ENCODE peak calls at places on chromosomes 5 and 9, in six cellular contexts. One of them, this sample, is unnamed.

GRCh38 chr5:134103998-134104612 is 10.4 kb upstream of the TCF7 start:
- DNase-seq in IMR-90: no peak
- DNase-seq in natural killer cell: no peak
- DNase-seq in dorsolateral prefrontal cortex: no peak
- DNase-seq in choroid plexus epithelial cell: no peak
- DNase-seq in HCT116: no peak
- DNase-seq in this sample: no peak

GRCh38 chr5:111680737-111681413 is 76.1 kb downstream of the NREP start:
- DNase-seq in IMR-90: peak; percentile 97
- DNase-seq in natural killer cell: no peak
- DNase-seq in dorsolateral prefrontal cortex: no peak
- DNase-seq in choroid plexus epithelial cell: peak; percentile 98
- DNase-seq in HCT116: peak; percentile 40
- DNase-seq in this sample: no peak

GRCh38 chr5:50447228-50447627 is 6.1 kb upstream of the EMB start:
- DNase-seq in IMR-90: no peak
- DNase-seq in natural killer cell: no peak
- DNase-seq in dorsolateral prefrontal cortex: no peak
- DNase-seq in choroid plexus epithelial cell: no peak
- DNase-seq in HCT116: no peak
- DNase-seq in this sample: no peak

GRCh38 chr5:51810592-51810991 is 427.3 kb downstream of the ISL1 start:
- DNase-seq in IMR-90: no peak
- DNase-seq in natural killer cell: no peak
- DNase-seq in dorsolateral prefrontal cortex: no peak
- DNase-seq in choroid plexus epithelial cell: no peak
- DNase-seq in HCT116: no peak
- DNase-seq in this sample: no peak

GRCh38 chr5:25327173-25327572 is 682.4 kb upstream of the CDH10 start:
- DNase-seq in IMR-90: no peak
- DNase-seq in natural killer cell: no peak
- DNase-seq in dorsolateral prefrontal cortex: no peak
- DNase-seq in choroid plexus epithelial cell: no peak
- DNase-seq in HCT116: no peak
- DNase-seq in this sample: no peak

GRCh38 chr5:8213701-8214240 is 344.8 kb downstream of the MTRR start:
- DNase-seq in IMR-90: no peak
- DNase-seq in natural killer cell: no peak
- DNase-seq in dorsolateral prefrontal cortex: no peak
- DNase-seq in choroid plexus epithelial cell: no peak
- DNase-seq in HCT116: no peak
- DNase-seq in this sample: no peak

GRCh38 chr5:151148583-151148982 is 9.0 kb downstream of the ANXA6 start:
- DNase-seq in IMR-90: no peak
- DNase-seq in natural killer cell: peak; percentile 23
- DNase-seq in dorsolateral prefrontal cortex: no peak
- DNase-seq in choroid plexus epithelial cell: no peak
- DNase-seq in HCT116: no peak
- DNase-seq in this sample: no peak

GRCh38 chr5:159909126-159909525 is 7.2 kb upstream of the ADRA1B start:
- DNase-seq in IMR-90: no peak
- DNase-seq in natural killer cell: no peak
- DNase-seq in dorsolateral prefrontal cortex: no peak
- DNase-seq in choroid plexus epithelial cell: no peak
- DNase-seq in HCT116: no peak
- DNase-seq in this sample: no peak

GRCh38 chr5:20554001-20554400 is 566.0 kb upstream of the CDH18 start:
- DNase-seq in IMR-90: no peak
- DNase-seq in natural killer cell: no peak
- DNase-seq in dorsolateral prefrontal cortex: no peak
- DNase-seq in choroid plexus epithelial cell: peak; percentile 53
- DNase-seq in HCT116: no peak
- DNase-seq in this sample: no peak

GRCh38 chr5:39178171-39178570 is 41.2 kb downstream of the FYB1 start:
- DNase-seq in IMR-90: peak; percentile 65
- DNase-seq in natural killer cell: no peak
- DNase-seq in dorsolateral prefrontal cortex: no peak
- DNase-seq in choroid plexus epithelial cell: peak; percentile 46
- DNase-seq in HCT116: no peak
- DNase-seq in this sample: no peak

GRCh38 chr5:110442856-110443255 is 283.6 kb downstream of the TMEM232 start:
- DNase-seq in IMR-90: no peak
- DNase-seq in natural killer cell: no peak
- DNase-seq in dorsolateral prefrontal cortex: no peak
- DNase-seq in choroid plexus epithelial cell: no peak
- DNase-seq in HCT116: no peak
- DNase-seq in this sample: no peak

GRCh38 chr5:110440058-110440457 is 286.4 kb downstream of the TMEM232 start:
- DNase-seq in IMR-90: no peak
- DNase-seq in natural killer cell: no peak
- DNase-seq in dorsolateral prefrontal cortex: no peak
- DNase-seq in choroid plexus epithelial cell: no peak
- DNase-seq in HCT116: no peak
- DNase-seq in this sample: no peak

GRCh38 chr5:110439280-110439679 is 287.2 kb downstream of the TMEM232 start:
- DNase-seq in IMR-90: no peak
- DNase-seq in natural killer cell: no peak
- DNase-seq in dorsolateral prefrontal cortex: no peak
- DNase-seq in choroid plexus epithelial cell: no peak
- DNase-seq in HCT116: no peak
- DNase-seq in this sample: no peak

GRCh38 chr5:110435207-110435606 is 291.3 kb downstream of the TMEM232 start:
- DNase-seq in IMR-90: no peak
- DNase-seq in natural killer cell: no peak
- DNase-seq in dorsolateral prefrontal cortex: no peak
- DNase-seq in choroid plexus epithelial cell: no peak
- DNase-seq in HCT116: no peak
- DNase-seq in this sample: no peak

GRCh38 chr5:110441035-110441434 is 285.4 kb downstream of the TMEM232 start:
- DNase-seq in IMR-90: peak; percentile 31
- DNase-seq in natural killer cell: no peak
- DNase-seq in dorsolateral prefrontal cortex: no peak
- DNase-seq in choroid plexus epithelial cell: peak; percentile 70
- DNase-seq in HCT116: peak; percentile 31
- DNase-seq in this sample: no peak
- TF ChIP-seq CTCF in IMR-90: peak; percentile 45
- TF ChIP-seq CTCF in natural killer cell: no peak
- TF ChIP-seq CTCF in dorsolateral prefrontal cortex: peak; percentile 16
- TF ChIP-seq CTCF in choroid plexus epithelial cell: peak; percentile 68
- TF ChIP-seq CTCF in HCT116: peak; percentile 57
- TF ChIP-seq CTCF in this sample: peak; percentile 42

DNA sequence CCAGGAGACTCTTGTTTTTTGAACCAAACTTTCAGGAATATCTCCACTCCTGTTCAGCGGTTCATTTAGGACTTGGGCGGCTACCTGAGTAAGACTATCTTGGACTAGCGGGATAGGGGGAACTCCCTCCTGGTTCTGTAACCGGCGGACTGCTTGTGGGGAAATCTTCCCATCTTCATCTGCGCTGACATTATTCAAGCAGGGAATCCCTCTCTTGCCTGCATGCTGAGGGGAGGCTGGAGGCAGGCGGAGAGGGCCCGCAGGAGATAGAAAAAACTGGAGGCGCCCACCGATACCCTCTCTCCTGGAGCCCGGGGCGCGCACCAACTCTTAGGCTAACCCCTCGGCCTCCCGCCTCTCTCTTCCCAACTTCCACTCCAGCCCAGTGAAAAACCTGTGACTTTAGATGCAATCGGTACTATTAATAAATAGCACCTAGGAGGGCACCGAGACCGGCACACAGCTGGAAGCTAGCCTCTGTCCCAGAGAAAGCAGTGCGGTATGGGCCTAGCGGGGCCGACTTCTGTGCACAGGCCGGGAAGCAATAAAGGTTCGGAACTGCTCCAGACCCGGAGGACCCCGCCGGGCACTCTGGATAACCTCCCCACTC is 1.7 kb downstream of the EFNA5 start:
- DNase-seq in IMR-90: no peak
- DNase-seq in natural killer cell: no peak
- DNase-seq in dorsolateral prefrontal cortex: no peak
- DNase-seq in choroid plexus epithelial cell: peak; percentile 36
- DNase-seq in HCT116: no peak
- DNase-seq in this sample: no peak
- TF ChIP-seq CTCF in IMR-90: no peak
- TF ChIP-seq CTCF in natural killer cell: no peak
- TF ChIP-seq CTCF in dorsolateral prefrontal cortex: no peak
- TF ChIP-seq CTCF in choroid plexus epithelial cell: peak; percentile 15
- TF ChIP-seq CTCF in HCT116: no peak
- TF ChIP-seq CTCF in this sample: no peak

GRCh38 chr5:94620257-94620656 is 1.8 kb downstream of the SLF1 start:
- DNase-seq in IMR-90: no peak
- DNase-seq in natural killer cell: no peak
- DNase-seq in dorsolateral prefrontal cortex: no peak
- DNase-seq in choroid plexus epithelial cell: no peak
- DNase-seq in HCT116: no peak
- DNase-seq in this sample: no peak

GRCh38 chr5:94618029-94618492 is 343 bp downstream of the KIAA0825 start:
- DNase-seq in IMR-90: peak; percentile 57
- DNase-seq in natural killer cell: no peak
- DNase-seq in dorsolateral prefrontal cortex: peak; percentile 58
- DNase-seq in choroid plexus epithelial cell: peak; percentile 72
- DNase-seq in HCT116: peak; percentile 36
- DNase-seq in this sample: no peak

GRCh38 chr5:94621763-94622162 is 3.3 kb downstream of the SLF1 start:
- DNase-seq in IMR-90: no peak
- DNase-seq in natural killer cell: no peak
- DNase-seq in dorsolateral prefrontal cortex: no peak
- DNase-seq in choroid plexus epithelial cell: peak; percentile 6
- DNase-seq in HCT116: no peak
- DNase-seq in this sample: no peak

GRCh38 chr5:94615843-94616242 is 2.6 kb downstream of the KIAA0825 start:
- DNase-seq in IMR-90: no peak
- DNase-seq in natural killer cell: no peak
- DNase-seq in dorsolateral prefrontal cortex: no peak
- DNase-seq in choroid plexus epithelial cell: no peak
- DNase-seq in HCT116: no peak
- DNase-seq in this sample: no peak

GRCh38 chr5:94618493-94619328 is at the start of the genes KIAA0825 and SLF1:
- DNase-seq in IMR-90: peak; percentile 84
- DNase-seq in natural killer cell: peak; percentile 76
- DNase-seq in dorsolateral prefrontal cortex: peak; percentile 94
- DNase-seq in choroid plexus epithelial cell: peak; percentile 92
- DNase-seq in HCT116: peak; percentile 74
- DNase-seq in this sample: peak; percentile 38
- TF ChIP-seq CTCF in IMR-90: no peak
- TF ChIP-seq CTCF in natural killer cell: no peak
- TF ChIP-seq CTCF in dorsolateral prefrontal cortex: no peak
- TF ChIP-seq CTCF in choroid plexus epithelial cell: no peak
- TF ChIP-seq CTCF in HCT116: no peak
- TF ChIP-seq CTCF in this sample: no peak

DNA sequence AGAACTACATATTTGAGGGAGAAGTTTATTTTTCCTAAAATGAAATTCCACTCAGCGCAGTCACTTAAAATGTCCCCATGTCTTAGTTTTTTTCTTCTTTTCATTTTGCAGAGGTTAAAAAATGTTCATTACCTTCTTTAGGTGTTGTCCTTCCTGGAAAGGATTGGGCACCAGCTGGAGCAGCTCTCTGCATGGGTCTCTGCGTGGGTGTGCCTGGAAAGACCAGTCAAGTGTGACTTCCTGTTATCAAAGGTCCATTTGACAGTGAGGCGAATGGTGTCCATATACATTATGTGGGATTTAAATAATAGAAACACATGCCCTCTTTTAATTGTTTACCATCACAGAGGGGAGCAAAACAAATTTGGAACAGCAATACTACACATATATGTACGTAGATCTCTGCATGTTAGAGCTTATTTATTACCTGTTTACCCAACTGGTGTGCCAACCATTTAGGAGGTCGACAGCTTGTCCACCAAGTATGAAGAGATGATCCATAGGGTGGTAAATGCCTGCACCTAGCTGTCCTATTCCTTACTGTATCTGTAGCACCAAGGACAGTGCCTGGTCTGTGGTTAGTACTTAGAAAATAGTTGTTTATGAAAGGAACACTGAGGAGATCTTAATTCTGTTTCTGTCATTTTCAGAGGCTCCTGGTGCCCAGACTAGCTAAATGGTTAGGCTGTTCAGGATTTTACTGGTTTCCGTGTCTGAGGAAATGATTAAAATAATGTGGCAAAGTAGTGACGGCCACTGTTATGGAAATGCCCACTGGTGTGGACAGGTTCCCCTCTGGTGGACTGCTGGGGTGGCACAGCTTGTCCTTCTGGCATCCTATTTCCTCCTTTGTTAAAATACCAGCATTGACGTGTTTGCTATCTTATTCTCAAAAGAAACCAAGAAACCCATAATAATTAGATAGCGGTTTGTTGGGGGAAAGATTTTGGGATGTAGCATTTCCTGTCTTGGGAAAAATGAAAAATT is 200.4 kb downstream of the MAST4 start:
- DNase-seq in IMR-90: peak; percentile 3
- DNase-seq in natural killer cell: no peak
- DNase-seq in dorsolateral prefrontal cortex: no peak
- DNase-seq in choroid plexus epithelial cell: peak; percentile 10
- DNase-seq in HCT116: no peak
- DNase-seq in this sample: no peak
- TF ChIP-seq CTCF in IMR-90: no peak
- TF ChIP-seq CTCF in natural killer cell: no peak
- TF ChIP-seq CTCF in dorsolateral prefrontal cortex: no peak
- TF ChIP-seq CTCF in choroid plexus epithelial cell: peak; percentile 35
- TF ChIP-seq CTCF in HCT116: no peak
- TF ChIP-seq CTCF in this sample: no peak

GRCh38 chr5:140239939-140240700 is 62.8 kb downstream of the PFDN1 start:
- DNase-seq in IMR-90: peak; percentile 66
- DNase-seq in natural killer cell: no peak
- DNase-seq in dorsolateral prefrontal cortex: peak; percentile 76
- DNase-seq in choroid plexus epithelial cell: peak; percentile 74
- DNase-seq in HCT116: no peak
- DNase-seq in this sample: peak; percentile 28

GRCh38 chr5:140242890-140243585 is 59.9 kb downstream of the PFDN1 start:
- DNase-seq in IMR-90: no peak
- DNase-seq in natural killer cell: no peak
- DNase-seq in dorsolateral prefrontal cortex: no peak
- DNase-seq in choroid plexus epithelial cell: no peak
- DNase-seq in HCT116: no peak
- DNase-seq in this sample: no peak

GRCh38 chr5:140243855-140244254 is 59.0 kb downstream of the PFDN1 start:
- DNase-seq in IMR-90: no peak
- DNase-seq in natural killer cell: no peak
- DNase-seq in dorsolateral prefrontal cortex: no peak
- DNase-seq in choroid plexus epithelial cell: no peak
- DNase-seq in HCT116: no peak
- DNase-seq in this sample: no peak

GRCh38 chr5:140240987-140241706 is 61.8 kb downstream of the PFDN1 start:
- DNase-seq in IMR-90: peak; percentile 92
- DNase-seq in natural killer cell: no peak
- DNase-seq in dorsolateral prefrontal cortex: peak; percentile 94
- DNase-seq in choroid plexus epithelial cell: peak; percentile 97
- DNase-seq in HCT116: peak; percentile 69
- DNase-seq in this sample: no peak

GRCh38 chr5:140242099-140242498 is 60.8 kb downstream of the PFDN1 start:
- DNase-seq in IMR-90: no peak
- DNase-seq in natural killer cell: no peak
- DNase-seq in dorsolateral prefrontal cortex: no peak
- DNase-seq in choroid plexus epithelial cell: no peak
- DNase-seq in HCT116: no peak
- DNase-seq in this sample: no peak
- TF ChIP-seq CTCF in IMR-90: peak; percentile 14
- TF ChIP-seq CTCF in natural killer cell: no peak
- TF ChIP-seq CTCF in dorsolateral prefrontal cortex: no peak
- TF ChIP-seq CTCF in choroid plexus epithelial cell: peak; percentile 35
- TF ChIP-seq CTCF in HCT116: no peak
- TF ChIP-seq CTCF in this sample: no peak

GRCh38 chr9:127578952-127579853 is 32.9 kb upstream of the STXBP1 start:
- DNase-seq in IMR-90: peak; percentile 98
- DNase-seq in natural killer cell: peak; percentile 73
- DNase-seq in dorsolateral prefrontal cortex: peak; percentile 72
- DNase-seq in choroid plexus epithelial cell: peak; percentile 90
- DNase-seq in HCT116: peak; percentile 91
- DNase-seq in this sample: no peak
- TF ChIP-seq CTCF in IMR-90: peak; percentile 38
- TF ChIP-seq CTCF in natural killer cell: no peak
- TF ChIP-seq CTCF in dorsolateral prefrontal cortex: peak; percentile 50
- TF ChIP-seq CTCF in choroid plexus epithelial cell: peak; percentile 45
- TF ChIP-seq CTCF in HCT116: no peak
- TF ChIP-seq CTCF in this sample: peak; percentile 15